ENCODE peak calls at places on chromosomes 2 and 18, in ten cellular contexts. Q is ecto neural progenitor cell; G is ELR; F is stimulated activated CD4-positive, alpha-beta T cell treated with anti-CD3 and anti-CD28 coated beads, Interleukin-2, amount 100 ng/mL, for 48 hours; W is GM12891; H is lower lobe of right lung; O is epithelial cell of esophagus; D is neural crest cell; Y is pulmonary artery endothelial cell; U is ovary. J is an unnamed sample.
A peak's percentile ranks its signal among the peaks of the same experiment; 100 is the strongest.

GRCh38 chr2:86015006-86015405 is 90.7 kb downstream of the POLR1A start:
- DNase-seq in Q (no peak), F (no peak), G (no peak), D (no peak), H (no peak), U (no peak), W (no peak), O (no peak), Y (no peak), J (no peak)

GRCh38 chr18:55401638-55402191 is 186.3 kb downstream of the TCF4 start:
- DNase-seq in D (no peak), Y (peak; percentile 92), H (no peak), G (peak; percentile 86), W (no peak), U (no peak), F (no peak), Q (peak; percentile 54), O (no peak), J (no peak)

GRCh38 chr2:241653210-241653750 is 15.8 kb downstream of the ATG4B start:
- DNase-seq in F (no peak), Y (no peak), H (no peak), W (no peak), G (no peak), O (no peak), Q (no peak), U (no peak), D (no peak), J (no peak)

GRCh38 chr2:26840937-26841610 is 6.9 kb upstream of the DPYSL5 start:
- DNase-seq in O (peak; percentile 51), U (no peak), G (peak; percentile 29), Y (no peak), F (no peak), Q (no peak), H (no peak), W (no peak), D (no peak), J (no peak)

GRCh38 chr2:219247678-219248642 is 2.7 kb downstream of the STK16 start:
- DNase-seq in D (no peak), Y (no peak), H (no peak), O (peak; percentile 24), W (no peak), U (no peak), Q (no peak), G (no peak), F (peak; percentile 39), J (no peak)

GRCh38 chr2:164523026-164523425 is 98.3 kb downstream of the GRB14 start:
- DNase-seq in U (no peak), Y (no peak), H (no peak), D (no peak), F (no peak), G (peak; percentile 13), W (no peak), Q (no peak), O (no peak), J (no peak)

GRCh38 chr2:195318440-195319111 is 338.4 kb upstream of the SLC39A10 start:
- DNase-seq in Y (no peak), F (peak; percentile 47), H (no peak), W (peak; percentile 5), D (peak; percentile 45), O (peak; percentile 62), Q (no peak), U (no peak), G (peak; percentile 73), J (no peak)

GRCh38 chr18:77380695-77381094 is 131.0 kb downstream of the GALR1 start:
- DNase-seq in Q (no peak), Y (no peak), D (no peak), F (no peak), O (no peak), H (no peak), U (no peak), G (no peak), W (no peak), J (no peak)

GRCh38 chr18:3455938-3456685 is 6.1 kb downstream of the TGIF1 start:
- DNase-seq in U (no peak), O (peak; percentile 51), D (no peak), Y (no peak), F (no peak), H (no peak), W (no peak), G (peak; percentile 67), Q (no peak), J (no peak)

GRCh38 chr2:202944816-202945215 is 32.7 kb downstream of the CARF start:
- DNase-seq in O (no peak), F (no peak), Y (no peak), W (no peak), H (no peak), Q (no peak), U (no peak), D (no peak), G (peak; percentile 61), J (no peak)

GRCh38 chr18:13574355-13574754 is 152.0 kb downstream of the FAM210A start:
- DNase-seq in W (no peak), G (no peak), U (no peak), D (no peak), H (no peak), O (no peak), Q (no peak), Y (no peak), F (no peak), J (no peak)

GRCh38 chr2:239855863-239856587 is 169.1 kb downstream of the NDUFA10 start:
- DNase-seq in Q (no peak), Y (no peak), D (no peak), F (no peak), H (no peak), O (no peak), G (no peak), U (no peak), W (no peak), J (no peak)

GRCh38 chr2:97995026-97995733 is 568 bp downstream of the TMEM131 start:
- DNase-seq in W (peak; percentile 50), Y (no peak), D (no peak), H (peak; percentile 72), F (peak; percentile 34), U (no peak), Q (no peak), G (peak; percentile 55), O (peak; percentile 42), J (no peak)

GRCh38 chr18:2881490-2882195 is 34.8 kb downstream of the EMILIN2 start:
- DNase-seq in O (peak; percentile 64), W (no peak), U (peak; percentile 85), H (no peak), Q (no peak), D (no peak), F (no peak), G (peak; percentile 69), Y (no peak), J (no peak)

GRCh38 chr2:172908275-172908674 is 167.4 kb upstream of the MAP3K20 start:
- DNase-seq in U (no peak), H (no peak), D (no peak), W (no peak), O (no peak), Q (no peak), F (no peak), G (no peak), Y (no peak), J (no peak)

GRCh38 chr2:38176619-38177021 is 100.7 kb upstream of the CYP1B1 start:
- DNase-seq in D (no peak), H (no peak), Y (no peak), O (peak; percentile 32), Q (no peak), U (no peak), W (no peak), G (peak; percentile 71), F (no peak), J (no peak)

GRCh38 chr2:144950874-144951560 is 431.1 kb upstream of the ZEB2 start:
- DNase-seq in O (peak; percentile 90), Y (no peak), U (no peak), W (no peak), H (no peak), F (no peak), G (peak; percentile 89), Q (no peak), D (no peak), J (no peak)

GRCh38 chr2:144834954-144835633 is 315.2 kb upstream of the ZEB2 start:
- DNase-seq in H (no peak), Y (no peak), U (peak; percentile 56), G (peak; percentile 46), Q (no peak), O (peak; percentile 34), W (no peak), F (no peak), D (no peak), J (no peak)

GRCh38 chr2:219207884-219208740 is 1.5 kb downstream of the ZFAND2B start:
- DNase-seq in O (peak; percentile 54), U (peak; percentile 45), G (peak; percentile 29), Y (no peak), D (no peak), H (no peak), W (no peak), F (no peak), Q (no peak), J (no peak)

GRCh38 chr2:185785851-185786473 is 47.4 kb downstream of the FSIP2 start:
- DNase-seq in Q (no peak), G (peak; percentile 61), D (no peak), W (no peak), O (peak; percentile 29), H (no peak), U (no peak), Y (no peak), F (no peak), J (no peak)

GRCh38 chr2:86476092-86476491 is 34.9 kb downstream of the KDM3A start:
- DNase-seq in O (no peak), Y (no peak), H (no peak), G (peak; percentile 23), Q (no peak), U (no peak), D (no peak), F (no peak), W (no peak), J (no peak)

GRCh38 chr18:43893001-43893637 is 615.8 kb upstream of the SYT4 start:
- DNase-seq in F (no peak), W (no peak), U (no peak), D (no peak), H (no peak), O (peak; percentile 69), Q (no peak), G (peak; percentile 60), Y (peak; percentile 69), J (no peak)

GRCh38 chr2:46648141-46648742 is 168.9 kb downstream of the TMEM247 start:
- DNase-seq in Y (no peak), D (no peak), F (no peak), U (no peak), G (no peak), H (no peak), Q (no peak), O (peak; percentile 90), W (no peak), J (no peak)

GRCh38 chr2:26772064-26773001 is 8.2 kb downstream of the SLC35F6 start:
- DNase-seq in Q (no peak), Y (no peak), H (peak; percentile 91), U (peak; percentile 81), W (no peak), F (no peak), G (peak; percentile 54), O (peak; percentile 49), D (no peak), J (peak; percentile 88)

GRCh38 chr18:7889515-7889914 is 322.4 kb downstream of the PTPRM start:
- DNase-seq in Q (no peak), H (no peak), Y (no peak), W (no peak), F (no peak), G (no peak), D (no peak), U (no peak), O (no peak), J (no peak)

GRCh38 chr2:133293544-133294270 is 274.6 kb downstream of the NCKAP5 start:
- DNase-seq in G (peak; percentile 74), H (no peak), F (no peak), Q (no peak), Y (no peak), D (no peak), U (peak; percentile 19), O (no peak), W (no peak), J (no peak)

GRCh38 chr2:241810304-241811208 is 1.6 kb downstream of the NEU4 start:
- DNase-seq in W (peak; percentile 9), D (no peak), O (no peak), G (no peak), Q (peak; percentile 48), U (no peak), F (no peak), Y (no peak), H (no peak), J (peak; percentile 43)

GRCh38 chr2:29269095-29270090 is 154.2 kb downstream of the CLIP4 start:
- DNase-seq in H (no peak), F (no peak), G (no peak), O (no peak), D (no peak), Q (no peak), W (no peak), Y (no peak), U (no peak), J (peak; percentile 8)

J was measured in upper lobe of right lung.